ENCODE peak calls at places on chromosomes 5 and 9, in four cellular contexts. A is activated CD4-positive, alpha-beta T cell treated with anti-CD3 and anti-CD28 coated beads, Interleukin-2, amount 10 ng/mL, durations not matched to agents 7 days and 5 days; R is BJ; Q is adrenal gland. X is an unnamed sample.

GRCh38 chr9:113807173-113808061 is 68.7 kb upstream of the ZNF618 start:
- DNase-seq in A (peak; percentile 32), R (no peak), Q (peak; percentile 74), X (peak; percentile 48)

GRCh38 chr5:157745041-157745456 is 1.5 kb downstream of the LSM11 start:
- DNase-seq in A (no peak), R (no peak), Q (no peak), X (no peak)

GRCh38 chr9:104961238-104961637 is 33.3 kb upstream of the ABCA1 start:
- DNase-seq in A (peak; percentile 55), R (no peak), Q (no peak), X (peak; percentile 85)

GRCh38 chr9:35828716-35829083 is at the start of gene FAM221B:
- DNase-seq in A (peak; percentile 50), R (no peak), Q (no peak), X (peak; percentile 39)

GRCh38 chr5:139788294-139788875 is 7.2 kb upstream of the PSD2 start:
- DNase-seq in A (no peak), R (no peak), Q (no peak), X (no peak)

GRCh38 chr5:130400091-130400490 is 495.8 kb downstream of the CHSY3 start:
- DNase-seq in A (no peak), R (peak; percentile 0), Q (no peak), X (peak; percentile 6)

GRCh38 chr5:180466316-180466715 is 27.9 kb upstream of the CNOT6 start:
- DNase-seq in A (no peak), R (no peak), Q (no peak), X (no peak)

GRCh38 chr5:145375521-145375920 is 459.6 kb downstream of the PRELID2 start:
- DNase-seq in A (no peak), R (no peak), Q (no peak), X (no peak)

GRCh38 chr9:89891221-89892052 is 286.6 kb downstream of the GADD45G start:
- DNase-seq in A (no peak), R (no peak), Q (peak; percentile 66), X (no peak)

GRCh38 chr5:38182991-38183390 is 75.4 kb upstream of the EGFLAM start:
- DNase-seq in A (no peak), R (no peak), Q (no peak), X (no peak)

GRCh38 chr5:57216714-57217113 is 42.9 kb downstream of the GPBP1 start:
- DNase-seq in A (no peak), R (no peak), Q (no peak), X (no peak)

GRCh38 chr9:123176949-123177348 is 91.4 kb downstream of the STRBP start:
- DNase-seq in A (no peak), R (no peak), Q (no peak), X (no peak)

GRCh38 chr5:79938468-79938867 is 52.6 kb downstream of the MTX3 start:
- DNase-seq in A (peak; percentile 51), R (no peak), Q (no peak), X (no peak)

GRCh38 chr9:100229561-100229960 is 123.2 kb downstream of the TEX10 start:
- DNase-seq in A (no peak), R (no peak), Q (no peak), X (no peak)

GRCh38 chr5:54087436-54087835 is 222.9 kb downstream of the ARL15 start:
- DNase-seq in A (no peak), R (peak; percentile 80), Q (no peak), X (no peak)

GRCh38 chr9:4298255-4299005 is 1.4 kb downstream of the GLIS3 start:
- DNase-seq in A (peak; percentile 31), R (no peak), Q (peak; percentile 44), X (peak; percentile 63)

GRCh38 chr5:112965733-112966306 is 10.8 kb upstream of the DCP2 start:
- DNase-seq in A (no peak), R (no peak), Q (no peak), X (no peak)

GRCh38 chr5:31530541-31531265 is 1.2 kb downstream of the DROSHA start:
- DNase-seq in A (no peak), R (no peak), Q (no peak), X (no peak)

GRCh38 chr9:124660341-124660801 is 110.7 kb downstream of the NR6A1 start:
- DNase-seq in A (no peak), R (no peak), Q (peak; percentile 21), X (peak; percentile 48)

GRCh38 chr5:73678322-73678740 is 52.3 kb downstream of the ARHGEF28 start:
- DNase-seq in A (no peak), R (no peak), Q (no peak), X (peak; percentile 75)

GRCh38 chr9:135295556-135296300 is 183.9 kb upstream of the PPP1R26 start:
- DNase-seq in A (no peak), R (no peak), Q (no peak), X (no peak)

GRCh38 chr9:32968101-32969011 is 33.1 kb downstream of the APTX start:
- DNase-seq in A (peak; percentile 66), R (no peak), Q (peak; percentile 78), X (peak; percentile 64)

GRCh38 chr5:162512935-162513575 is 445.5 kb downstream of the GABRG2 start:
- DNase-seq in A (no peak), R (no peak), Q (no peak), X (no peak)

GRCh38 chr5:665956-666711 is 27.0 kb downstream of the TPPP start:
- DNase-seq in A (no peak), R (no peak), Q (no peak), X (no peak)

GRCh38 chr9:75588808-75589207 is 301.7 kb upstream of the PCSK5 start:
- DNase-seq in A (no peak), R (no peak), Q (no peak), X (no peak)

GRCh38 chr9:26753971-26754370 is 138.6 kb downstream of the CAAP1 start:
- DNase-seq in A (no peak), R (no peak), Q (no peak), X (no peak)